ENCODE peak calls at places on chromosomes 13 and 19, in seven cellular contexts. L is H9, P is mesendoderm, K is IMR-90, S is neuronal stem cell, Z is trophoblast cell, U is H1. E is an unnamed sample.

GRCh38 chr19:48636859-48637448 is at the start of gene DBP:
- DNase-seq in K (no peak), Z (no peak), U (no peak), S (no peak), P (no peak), L (peak; percentile 73), E (no peak)

GRCh38 chr19:2129486-2129885 is 21.9 kb downstream of the AP3D1 start:
- DNase-seq in L (no peak), S (no peak), U (no peak), P (no peak), K (no peak), Z (no peak), E (no peak)

GRCh38 chr19:29687244-29687896 is 22.1 kb downstream of the PLEKHF1 start:
- DNase-seq in Z (peak; percentile 25), L (no peak), S (no peak), K (peak; percentile 98), P (no peak), U (no peak), E (peak; percentile 72)

GRCh38 chr13:43986395-43986794 is 106.7 kb downstream of the LACC1 start:
- DNase-seq in L (no peak), K (no peak), P (no peak), Z (no peak), S (no peak), U (no peak), E (peak; percentile 28)

GRCh38 chr13:98581971-98582702 is 5.2 kb upstream of the STK24 start:
- DNase-seq in K (peak; percentile 85), S (no peak), P (no peak), L (no peak), U (no peak), Z (no peak), E (peak; percentile 83)

GRCh38 chr13:95643814-95644598 is 500 bp downstream of the DZIP1 start:
- DNase-seq in Z (no peak), U (no peak), K (peak; percentile 35), S (no peak), L (peak; percentile 61), P (peak; percentile 67), E (peak; percentile 74)

GRCh38 chr19:14434543-14435319 is 1.6 kb downstream of the PKN1 start:
- DNase-seq in U (no peak), L (no peak), P (no peak), S (no peak), K (peak; percentile 72), Z (peak; percentile 95), E (peak; percentile 87)

GRCh38 chr13:21240586-21240985 is 64.1 kb downstream of the MRPL57 start:
- DNase-seq in U (no peak), S (no peak), P (peak; percentile 62), L (no peak), Z (peak; percentile 64), K (peak; percentile 58), E (peak; percentile 63)

GRCh38 chr13:30408319-30409101 is 13.8 kb upstream of the UBE2L5 start:
- DNase-seq in K (peak; percentile 79), Z (peak; percentile 97), U (peak; percentile 92), S (peak; percentile 87), L (peak; percentile 98), P (peak; percentile 98), E (peak; percentile 88)

GRCh38 chr19:8208119-8208709 is 956 bp upstream of the CERS4 start:
- DNase-seq in P (peak; percentile 68), S (no peak), K (no peak), U (no peak), Z (no peak), L (peak; percentile 76), E (no peak)

GRCh38 chr19:42150940-42151339 is 18.7 kb upstream of the POU2F2 start:
- DNase-seq in L (no peak), U (no peak), K (no peak), Z (no peak), P (no peak), S (no peak), E (no peak)

GRCh38 chr19:48618278-48618915 is 581 bp downstream of the RPL18 start:
- DNase-seq in L (no peak), S (no peak), K (no peak), Z (peak; percentile 42), U (no peak), P (no peak), E (no peak)

GRCh38 chr19:1076951-1077350 is 10.0 kb downstream of the ARHGAP45 start:
- DNase-seq in U (no peak), S (no peak), K (no peak), P (no peak), Z (no peak), L (no peak), E (no peak)

GRCh38 chr19:4140237-4140711 is 13.2 kb upstream of the CREB3L3 start:
- DNase-seq in K (peak; percentile 72), Z (peak; percentile 23), P (peak; percentile 84), U (peak; percentile 38), L (peak; percentile 75), S (peak; percentile 56), E (peak; percentile 79)

GRCh38 chr19:45179063-45179847 is 671 bp downstream of the BLOC1S3 start:
- DNase-seq in L (no peak), K (peak; percentile 17), S (no peak), U (no peak), Z (peak; percentile 21), P (no peak), E (peak; percentile 52)

GRCh38 chr19:15210323-15210774 is 9.6 kb upstream of the NOTCH3 start:
- DNase-seq in K (peak; percentile 59), L (no peak), S (no peak), Z (no peak), U (no peak), P (no peak), E (peak; percentile 76)

GRCh38 chr19:44846455-44847143 is 502 bp downstream of the NECTIN2 start:
- DNase-seq in P (peak; percentile 98), Z (no peak), U (no peak), K (no peak), L (peak; percentile 91), S (peak; percentile 89), E (peak; percentile 43)

GRCh38 chr19:45638930-45639729 is at the start of gene EML2:
- DNase-seq in S (peak; percentile 81), L (peak; percentile 95), U (no peak), P (peak; percentile 89), Z (peak; percentile 33), K (no peak), E (peak; percentile 38)

GRCh38 chr19:41991025-41991424 is 3.0 kb downstream of the ATP1A3 start:
- DNase-seq in P (no peak), K (no peak), L (no peak), Z (no peak), S (no peak), U (no peak), E (no peak)

GRCh38 chr19:31126236-31126635 is 223.0 kb downstream of the TSHZ3 start:
- DNase-seq in U (no peak), K (no peak), Z (no peak), L (no peak), P (no peak), S (no peak), E (peak; percentile 43)

GRCh38 chr13:22738357-22738756 is 442.4 kb upstream of the SGCG start:
- DNase-seq in K (no peak), U (no peak), Z (no peak), L (no peak), P (no peak), S (no peak), E (no peak)

GRCh38 chr13:59356607-59357006 is 807.1 kb downstream of the DIAPH3 start:
- DNase-seq in Z (no peak), P (no peak), K (peak; percentile 37), L (no peak), S (no peak), U (no peak), E (peak; percentile 47)

GRCh38 chr19:401836-402535 is 7.0 kb downstream of the C2CD4C start:
- DNase-seq in L (peak; percentile 26), P (no peak), K (no peak), Z (no peak), S (no peak), U (no peak), E (no peak)

GRCh38 chr13:34391071-34391470 is 551.0 kb upstream of the NBEA start:
- DNase-seq in Z (peak; percentile 49), K (peak; percentile 5), U (no peak), L (no peak), S (no peak), P (no peak), E (peak; percentile 38)

GRCh38 chr13:112850273-112850672 is 118.7 kb upstream of the MCF2L start:
- DNase-seq in K (no peak), U (no peak), Z (peak; percentile 39), L (no peak), S (no peak), P (no peak), E (no peak)

GRCh38 chr13:75149781-75150180 is 332.2 kb downstream of the TBC1D4 start:
- DNase-seq in U (no peak), K (no peak), L (no peak), Z (no peak), S (no peak), P (no peak), E (no peak)

DNA sequence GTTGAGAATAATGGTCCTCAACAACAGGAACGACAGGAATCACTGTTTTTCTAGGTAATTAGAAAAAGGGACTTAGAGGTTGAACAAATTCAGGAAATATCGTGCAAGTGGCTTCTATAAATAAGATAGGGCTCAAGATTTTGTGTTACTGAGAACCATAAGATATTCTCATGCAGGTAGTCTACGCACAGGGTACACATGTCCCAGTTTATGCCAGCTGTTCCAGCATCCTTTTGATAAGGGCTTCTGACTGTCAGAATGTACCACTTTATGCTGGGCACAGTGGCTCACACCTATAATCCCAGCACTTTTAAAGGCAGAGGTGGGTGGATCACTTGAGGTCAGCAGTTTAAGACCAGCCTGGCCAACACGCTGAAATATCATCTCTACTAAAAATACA is 32.1 kb downstream of the RBM26 start:
- DNase-seq in Z (no peak), S (no peak), P (no peak), L (no peak), U (no peak), K (no peak), E (no peak)
- H2BK120ac ChIP-seq in Z (no peak overlapping the region), S (no peak overlapping the region), P (no peak overlapping the region), L (no peak overlapping the region), U (no peak overlapping the region), K (no peak overlapping the region), E (no peak overlapping the region)

DNA sequence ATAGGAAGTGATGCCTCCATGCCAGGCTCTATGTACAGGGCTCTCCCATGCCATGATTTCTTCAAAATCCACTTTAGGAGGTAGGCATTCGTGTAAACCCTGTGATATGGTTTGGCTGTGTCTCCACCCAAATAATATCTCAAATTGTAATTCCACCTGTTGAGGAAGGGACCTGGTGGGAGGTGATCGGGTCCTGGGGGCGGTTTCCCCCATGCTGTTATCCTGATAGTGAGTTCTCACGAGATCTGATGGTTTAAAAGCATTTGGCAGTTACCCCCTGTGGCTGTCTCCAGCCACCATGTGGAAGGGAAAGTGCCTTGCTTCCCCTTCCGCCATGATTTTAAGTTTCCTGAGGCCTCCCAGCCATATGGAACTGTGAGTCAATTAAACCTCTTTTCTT is 8.1 kb downstream of the SARS2 start:
- DNase-seq in L (no peak), Z (no peak), U (no peak), S (no peak), P (no peak), K (no peak), E (no peak)
- H2BK120ac ChIP-seq in L (no peak overlapping the region), Z (no peak overlapping the region), U (no peak overlapping the region), S (no peak overlapping the region), P (no peak overlapping the region), K (no peak overlapping the region), E (no peak overlapping the region)

GRCh38 chr13:89827552-89827951 is 1519.9 kb upstream of the MIR17HG start:
- DNase-seq in K (no peak), L (no peak), P (peak; percentile 1), S (no peak), U (no peak), Z (no peak), E (no peak)

GRCh38 chr13:89822467-89822866 is 1525.0 kb upstream of the MIR17HG start:
- DNase-seq in K (no peak), L (no peak), S (no peak), Z (no peak), P (no peak), U (no peak), E (peak; percentile 11)
- H2BK120ac ChIP-seq in K (no peak overlapping the region), L (no peak overlapping the region), S (no peak overlapping the region), Z (no peak overlapping the region), P (no peak overlapping the region), U (no peak overlapping the region), E (no peak overlapping the region)

GRCh38 chr13:55155046-55155445 is 1985.7 kb upstream of the PRR20A start:
- DNase-seq in S (no peak), K (no peak), Z (no peak), U (no peak), P (no peak), L (no peak), E (no peak)
- H2BK120ac ChIP-seq in S (no peak overlapping the region), K (no peak overlapping the region), Z (no peak overlapping the region), U (no peak overlapping the region), P (no peak overlapping the region), L (no peak overlapping the region), E (no peak overlapping the region)

E was measured in mesenchymal stem cell.